ENCODE peak calls at places on chromosomes 6 and 20, in ten cellular contexts. W is transverse colon, D is A549, J is SK-N-SH, I is ovary, G is suprapubic skin, N is upper lobe of left lung, L is H1, C is K562, B is stomach. M is an unnamed sample.

GRCh38 chr6:53647437-53648094 is 18.0 kb downstream of the KLHL31 start:
- DNase-seq in W (peak; percentile 33), L (no peak), N (no peak), D (no peak), G (no peak), J (no peak), I (no peak), C (no peak), B (no peak), M (no peak)

GRCh38 chr6:29696147-29697129 is 15.5 kb upstream of the ZFP57 start:
- DNase-seq in W (no peak), B (no peak), G (no peak), J (no peak), I (no peak), L (peak; percentile 66), C (no peak), D (peak; percentile 20), N (no peak), M (no peak)

GRCh38 chr20:47810116-47810672 is 24.9 kb upstream of the SULF2 start:
- DNase-seq in D (no peak), B (no peak), C (no peak), G (no peak), L (no peak), W (no peak), J (no peak), I (no peak), N (no peak), M (no peak)

GRCh38 chr6:158283304-158284005 is 28.8 kb upstream of the TULP4 start:
- DNase-seq in I (no peak), B (no peak), W (no peak), C (no peak), J (no peak), N (no peak), G (no peak), D (peak; percentile 25), L (no peak), M (no peak)

GRCh38 chr6:44679906-44680698 is 292.6 kb downstream of the CDC5L start:
- DNase-seq in D (no peak), J (no peak), I (no peak), C (no peak), L (no peak), B (no peak), W (no peak), N (no peak), G (no peak), M (no peak)

GRCh38 chr6:40852667-40853383 is 186.2 kb downstream of the UNC5CL start:
- DNase-seq in D (peak; percentile 13), L (peak; percentile 83), G (no peak), B (no peak), J (no peak), W (no peak), C (peak; percentile 79), N (no peak), I (no peak), M (no peak)

GRCh38 chr6:79421001-79421411 is 116.2 kb downstream of the LCA5 start:
- DNase-seq in D (no peak), W (no peak), J (no peak), C (no peak), L (no peak), N (no peak), G (no peak), I (no peak), B (no peak), M (no peak)

GRCh38 chr20:37863289-37863688 is 39.6 kb upstream of the VSTM2L start:
- DNase-seq in J (no peak), C (no peak), I (no peak), G (no peak), L (no peak), D (no peak), N (no peak), W (no peak), B (no peak), M (no peak)

GRCh38 chr20:23027721-23028120 is 7.4 kb upstream of the SSTR4 start:
- DNase-seq in C (no peak), N (no peak), W (no peak), D (no peak), B (no peak), G (no peak), L (no peak), J (no peak), I (no peak), M (no peak)

GRCh38 chr20:60553095-60553494 is 594.9 kb downstream of the CDH26 start:
- DNase-seq in B (no peak), G (no peak), D (no peak), N (no peak), I (no peak), C (no peak), L (no peak), J (no peak), W (no peak), M (no peak)

GRCh38 chr6:28597217-28597835 is 71.6 kb downstream of the GPX5 start:
- DNase-seq in C (no peak), L (peak; percentile 86), J (peak; percentile 40), I (no peak), N (no peak), W (no peak), G (no peak), D (peak; percentile 46), B (no peak), M (no peak)

GRCh38 chr6:169845426-169846285 is 94.2 kb downstream of the ERMARD start:
- DNase-seq in N (no peak), D (no peak), G (no peak), J (no peak), L (no peak), B (peak; percentile 19), C (no peak), W (no peak), I (peak; percentile 4), M (no peak)

DNA sequence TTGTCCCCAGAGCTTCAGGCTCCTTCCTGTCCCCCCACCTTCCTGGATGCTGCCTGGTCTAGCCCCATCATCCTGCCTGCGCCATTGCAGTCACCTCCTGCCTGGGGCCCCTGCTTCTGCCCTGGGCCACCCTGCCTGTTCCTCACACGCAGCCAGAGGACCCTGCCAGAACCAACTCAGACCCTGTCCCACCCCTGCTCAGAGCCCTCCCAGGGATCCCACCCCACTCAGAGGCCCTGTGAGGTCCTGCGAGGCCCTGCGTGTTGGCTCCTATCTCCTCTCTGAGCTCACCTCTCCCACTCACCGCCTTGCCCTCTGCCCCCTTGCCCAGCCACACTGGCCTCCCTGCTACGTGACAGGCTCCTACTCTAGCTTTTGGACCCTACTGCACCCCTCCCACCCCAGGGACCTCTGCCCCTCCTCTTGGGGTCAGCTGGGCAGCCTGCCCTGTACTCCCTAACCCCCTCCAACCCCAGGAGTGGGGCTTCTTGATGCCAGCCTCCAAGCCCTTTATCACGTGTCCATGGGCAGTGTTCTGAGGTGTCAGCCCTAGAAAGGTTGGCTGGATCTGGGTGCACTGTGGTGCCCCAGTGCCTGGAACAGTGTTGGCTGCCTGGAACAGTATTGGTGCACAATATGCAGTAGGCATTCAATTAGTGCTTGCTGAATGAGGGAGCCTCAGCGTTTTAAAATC is 68.3 kb downstream of the CEBPB start:
- DNase-seq in N (no peak), C (no peak), G (no peak), B (no peak), D (no peak), I (no peak), W (no peak), J (no peak), L (no peak), M (no peak)
- TF ChIP-seq EP300 in N (no peak), C (no peak), G (no peak), B (no peak), D (no peak), I (no peak), W (no peak), J (no peak), L (no peak), M (no peak)

GRCh38 chr6:157272372-157272771 is 50.9 kb downstream of the TMEM242 start:
- DNase-seq in G (peak; percentile 40), D (no peak), B (no peak), J (no peak), W (no peak), L (no peak), N (no peak), C (no peak), I (no peak), M (no peak)

GRCh38 chr6:157270916-157271315 is 52.4 kb downstream of the TMEM242 start:
- DNase-seq in L (no peak), G (no peak), J (no peak), B (no peak), D (no peak), W (no peak), N (no peak), I (no peak), C (no peak), M (no peak)

GRCh38 chr6:157271441-157271840 is 51.9 kb downstream of the TMEM242 start:
- DNase-seq in N (no peak), L (no peak), B (no peak), G (peak; percentile 44), W (no peak), D (no peak), C (no peak), I (no peak), J (no peak), M (no peak)

GRCh38 chr6:157272866-157273755 is 50.2 kb downstream of the TMEM242 start:
- DNase-seq in J (no peak), C (peak; percentile 53), I (no peak), W (no peak), G (no peak), B (no peak), N (no peak), D (peak; percentile 28), L (no peak), M (no peak)

GRCh38 chr6:157271911-157272310 is 51.4 kb downstream of the TMEM242 start:
- DNase-seq in L (no peak), C (no peak), N (no peak), J (no peak), W (no peak), I (no peak), D (no peak), B (no peak), G (no peak), M (no peak)
- TF ChIP-seq EP300 in L (no peak), C (no peak), N (no peak), J (no peak), W (no peak), I (no peak), D (no peak), B (no peak), G (no peak), M (no peak)

GRCh38 chr20:24693466-24694156 is 224.2 kb downstream of the SYNDIG1 start:
- DNase-seq in N (no peak), G (peak; percentile 54), D (no peak), J (peak; percentile 8), B (peak; percentile 15), L (peak; percentile 30), C (no peak), I (no peak), W (no peak), M (no peak)
- TF ChIP-seq EP300 in N (no peak), G (no peak), D (no peak), J (no peak), B (no peak), L (no peak), C (no peak), I (no peak), W (no peak), M (no peak)

GRCh38 chr6:35505985-35506384 is 6.7 kb downstream of the TULP1 start:
- DNase-seq in L (no peak), N (no peak), G (no peak), C (no peak), J (peak; percentile 31), I (no peak), B (no peak), D (no peak), W (no peak), M (no peak)
- TF ChIP-seq EP300 in L (no peak), N (no peak), G (no peak), C (no peak), J (no peak), I (no peak), B (no peak), D (no peak), W (no peak), M (no peak)